ENCODE peak calls at places on chromosomes 7 and 10, in five cellular contexts. N is mammary epithelial cell, E is PC-9, Y is fibroblast of lung, X is GM23248. W is an unnamed sample.

GRCh38 chr7:130996205-130996840 is 262.3 kb upstream of the KLF14 start:
- DNase-seq in X (no peak), Y (no peak), N (no peak), E (no peak), W (no peak)

GRCh38 chr7:126979722-126980121 is 273.0 kb downstream of the GRM8 start:
- DNase-seq in N (no peak), X (no peak), E (no peak), Y (no peak), W (no peak)

GRCh38 chr7:121395494-121395960 is 581 bp downstream of the FAM3C start:
- DNase-seq in E (peak; percentile 63), Y (peak; percentile 32), X (peak; percentile 61), N (no peak), W (no peak)

GRCh38 chr7:92006046-92006445 is 65.4 kb downstream of the AKAP9 start:
- DNase-seq in N (no peak), Y (no peak), X (no peak), E (no peak), W (no peak)

GRCh38 chr10:28761084-28761875 is 84.0 kb downstream of the BAMBI start:
- DNase-seq in E (no peak), X (no peak), N (no peak), Y (peak; percentile 38), W (peak; percentile 16)

GRCh38 chr7:79268730-79269129 is 184.7 kb downstream of the MAGI2 start:
- DNase-seq in N (no peak), E (no peak), X (no peak), Y (no peak), W (no peak)

GRCh38 chr10:117448840-117449239 is 73.6 kb upstream of the PDZD8 start:
- DNase-seq in E (no peak), Y (no peak), X (no peak), N (no peak), W (no peak)

GRCh38 chr7:98321301-98321700 is 39.8 kb downstream of the BRI3 start:
- DNase-seq in X (no peak), N (no peak), Y (no peak), E (no peak), W (no peak)

GRCh38 chr10:103772096-103772845 is 83.1 kb downstream of the SH3PXD2A start:
- DNase-seq in N (peak; percentile 78), E (peak; percentile 50), X (peak; percentile 89), Y (peak; percentile 96), W (peak; percentile 95)

GRCh38 chr10:52757777-52758176 is 14.8 kb downstream of the MBL2 start:
- DNase-seq in Y (no peak), E (no peak), X (peak; percentile 54), N (no peak), W (no peak)

GRCh38 chr7:65301007-65301406 is 72.6 kb upstream of the ZNF92 start:
- DNase-seq in E (no peak), Y (no peak), X (no peak), N (no peak), W (no peak)

GRCh38 chr10:70512149-70512611 is 33.6 kb downstream of the PALD1 start:
- DNase-seq in E (no peak), N (no peak), X (peak; percentile 12), Y (peak; percentile 41), W (peak; percentile 16)
- H3K27me3 ChIP-seq in E (no peaks in the 10 kb centered on the region), N (peaks cover 15% of the 10 kb centered on the region), X (peaks cover 4% of the 10 kb centered on the region), Y (peaks cover 2% of the 10 kb centered on the region), W (no peaks in the 10 kb centered on the region)

GRCh38 chr7:21946228-21946709 is 570 bp upstream of the CDCA7L start:
- DNase-seq in Y (no peak), X (peak; percentile 37), N (no peak), E (no peak), W (no peak)
- H3K4me2 ChIP-seq in Y (peak overlapping the region; percentile 55), X (peak overlapping the region; percentile 93), N (peak overlapping the region; percentile 97), E (peak overlapping the region; percentile 91), W (peak overlapping the region; percentile 83)

GRCh38 chr7:143485091-143485490 is 7.4 kb downstream of the TAS2R41 start:
- DNase-seq in Y (no peak), N (no peak), X (no peak), E (no peak), W (no peak)
- H3K27me3 ChIP-seq in Y (no peaks in the 10 kb centered on the region), N (no peaks in the 10 kb centered on the region), X (no peaks in the 10 kb centered on the region), E (no peaks in the 10 kb centered on the region), W (no peaks in the 10 kb centered on the region)

GRCh38 chr10:78513330-78513729 is 479.7 kb downstream of the RPS24 start:
- DNase-seq in X (no peak), E (peak; percentile 42), Y (peak; percentile 71), N (peak; percentile 33), W (peak; percentile 71)

GRCh38 chr10:78513986-78514385 is 480.3 kb downstream of the RPS24 start:
- DNase-seq in N (no peak), X (no peak), Y (no peak), E (no peak), W (no peak)

GRCh38 chr10:78512205-78512550 is 478.5 kb downstream of the RPS24 start:
- DNase-seq in X (no peak), E (no peak), N (no peak), Y (no peak), W (no peak)

GRCh38 chr10:78510566-78511323 is 477.1 kb downstream of the RPS24 start:
- DNase-seq in E (no peak), N (no peak), Y (no peak), X (no peak), W (no peak)

DNA sequence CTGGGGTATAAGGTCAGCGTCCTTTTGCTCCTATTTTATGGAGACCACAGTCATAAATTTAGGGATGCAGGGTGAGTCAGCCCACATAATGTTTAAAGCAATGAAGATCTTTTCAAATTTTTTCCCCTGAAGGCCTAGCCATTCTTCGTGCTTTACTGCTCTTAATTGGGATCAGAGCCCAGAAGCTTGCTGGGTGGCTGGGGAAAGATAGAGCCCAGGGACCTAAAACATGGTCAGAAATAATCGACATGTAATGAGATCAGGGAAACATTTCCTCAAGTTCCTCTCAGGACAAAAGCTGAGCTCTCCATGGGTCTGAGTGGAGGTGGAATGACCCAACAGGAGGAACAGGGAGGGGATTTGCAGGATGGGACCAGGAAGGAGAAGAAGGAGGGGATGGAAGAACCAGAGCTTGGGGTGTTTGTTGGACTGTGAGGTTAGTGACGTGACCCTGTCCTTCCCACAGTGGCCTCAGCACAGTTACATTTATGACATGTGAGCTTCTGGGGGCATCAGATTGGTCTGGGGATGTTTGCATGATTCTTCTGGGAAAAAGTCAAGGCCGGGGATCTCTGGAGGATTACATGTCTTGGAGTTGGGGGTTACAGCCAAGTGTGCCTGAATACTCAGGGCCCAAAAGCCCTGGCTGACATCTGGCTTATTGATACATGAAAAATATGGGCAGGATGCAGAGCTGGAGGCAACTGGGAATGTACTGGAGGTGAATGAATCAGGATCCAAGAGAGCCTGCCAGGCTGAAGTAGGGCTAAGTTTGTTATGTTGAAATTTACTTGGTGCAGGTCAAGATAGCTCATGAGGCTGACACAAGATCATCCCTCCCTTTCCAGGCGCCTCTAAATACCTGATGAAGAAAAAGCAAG is 477.9 kb downstream of the RPS24 start:
- DNase-seq in X (peak; percentile 19), Y (no peak), E (no peak), N (no peak), W (no peak)
- H3K4me2 ChIP-seq in X (no peak overlapping the region), Y (no peak overlapping the region), E (no peak overlapping the region), N (no peak overlapping the region), W (no peak overlapping the region)